ENCODE peak calls at places on chromosomes 5 and 9, in seven cellular contexts. B is GM23338, I is GM12878, X is K562, Z is HL-60, S is A549, F is Panc1. N is an unnamed sample.

GRCh38 chr5:179271821-179272325 is 73.4 kb downstream of the ADAMTS2 start:
- DNase-seq in F (no peak), B (no peak), S (no peak), Z (no peak), X (no peak), I (no peak), N (no peak)

GRCh38 chr9:127912882-127913281 is 4.0 kb downstream of the ST6GALNAC4 start:
- DNase-seq in S (no peak), B (no peak), I (no peak), X (no peak), Z (no peak), F (no peak), N (no peak)

GRCh38 chr9:123326662-123327093 is 29.3 kb upstream of the CRB2 start:
- DNase-seq in X (peak; percentile 40), B (peak; percentile 37), F (no peak), I (no peak), Z (no peak), S (no peak), N (no peak)

GRCh38 chr9:98045234-98046160 is 11.0 kb upstream of the NANS start:
- DNase-seq in I (peak; percentile 84), B (no peak), Z (peak; percentile 80), F (no peak), S (no peak), X (peak; percentile 52), N (peak; percentile 87)

GRCh38 chr5:1152771-1153282 is 41.0 kb upstream of the SLC12A7 start:
- DNase-seq in S (no peak), X (no peak), B (no peak), Z (no peak), I (no peak), F (no peak), N (no peak)

GRCh38 chr5:99586878-99587277 is 658.1 kb upstream of the CHD1 start:
- DNase-seq in Z (no peak), I (no peak), B (no peak), F (no peak), X (no peak), S (no peak), N (no peak)

GRCh38 chr9:109401169-109401989 is 80.5 kb upstream of the EPB41L4B start:
- DNase-seq in I (no peak), S (peak; percentile 67), B (peak; percentile 95), Z (peak; percentile 8), F (peak; percentile 24), X (peak; percentile 78), N (peak; percentile 49)

GRCh38 chr5:114447084-114447773 is 85.4 kb downstream of the KCNN2 start:
- DNase-seq in S (peak; percentile 6), F (no peak), Z (no peak), X (peak; percentile 10), I (no peak), B (peak; percentile 72), N (no peak)

GRCh38 chr5:96821260-96821916 is 13.6 kb upstream of the ERAP1 start:
- DNase-seq in S (no peak), Z (no peak), X (no peak), B (peak; percentile 52), I (no peak), F (no peak), N (no peak)

GRCh38 chr9:4116091-4116581 is 183.7 kb downstream of the GLIS3 start:
- DNase-seq in Z (no peak), B (no peak), X (no peak), F (no peak), I (no peak), S (no peak), N (no peak)

GRCh38 chr9:36189978-36190377 is 743 bp upstream of the CLTA start:
- DNase-seq in X (no peak), F (no peak), I (no peak), Z (no peak), S (peak; percentile 28), B (peak; percentile 53), N (no peak)

GRCh38 chr5:113552137-113552536 is 38.6 kb downstream of the YTHDC2 start:
- DNase-seq in F (no peak), B (no peak), Z (no peak), S (no peak), I (no peak), X (no peak), N (no peak)

GRCh38 chr9:22060831-22061383 is 51.8 kb upstream of the CDKN2B start:
- DNase-seq in I (no peak), S (no peak), B (no peak), F (no peak), X (no peak), Z (no peak), N (no peak)

GRCh38 chr5:109347252-109347888 is 62.4 kb downstream of the PJA2 start:
- DNase-seq in B (no peak), S (no peak), I (no peak), F (no peak), Z (no peak), X (no peak), N (no peak)

GRCh38 chr5:150779397-150780179 is 1.0 kb downstream of the SMIM3 start:
- DNase-seq in B (no peak), F (no peak), Z (no peak), S (no peak), X (no peak), I (no peak), N (no peak)
- H3K4me3 ChIP-seq in B (peak overlapping the region; percentile 78), F (peak overlapping the region; percentile 87), Z (peak overlapping the region; percentile 93), S (peak overlapping the region; percentile 81), X (peak overlapping the region; percentile 72), I (peak overlapping the region; percentile 77), N (peak overlapping the region; percentile 85)

GRCh38 chr9:108212179-108212578 is 643.6 kb downstream of the ACTL7B start:
- DNase-seq in Z (no peak), S (no peak), B (peak; percentile 27), F (no peak), X (no peak), I (no peak), N (no peak)

GRCh38 chr9:108205276-108205675 is 650.5 kb downstream of the ACTL7B start:
- DNase-seq in I (no peak), F (no peak), X (no peak), B (no peak), Z (no peak), S (no peak), N (no peak)

GRCh38 chr9:108209132-108209700 is 646.6 kb downstream of the ACTL7B start:
- DNase-seq in B (no peak), Z (no peak), F (no peak), S (no peak), I (no peak), X (no peak), N (no peak)

GRCh38 chr9:108211576-108211975 is 644.2 kb downstream of the ACTL7B start:
- DNase-seq in B (no peak), I (no peak), S (no peak), X (no peak), F (no peak), Z (no peak), N (no peak)

DNA sequence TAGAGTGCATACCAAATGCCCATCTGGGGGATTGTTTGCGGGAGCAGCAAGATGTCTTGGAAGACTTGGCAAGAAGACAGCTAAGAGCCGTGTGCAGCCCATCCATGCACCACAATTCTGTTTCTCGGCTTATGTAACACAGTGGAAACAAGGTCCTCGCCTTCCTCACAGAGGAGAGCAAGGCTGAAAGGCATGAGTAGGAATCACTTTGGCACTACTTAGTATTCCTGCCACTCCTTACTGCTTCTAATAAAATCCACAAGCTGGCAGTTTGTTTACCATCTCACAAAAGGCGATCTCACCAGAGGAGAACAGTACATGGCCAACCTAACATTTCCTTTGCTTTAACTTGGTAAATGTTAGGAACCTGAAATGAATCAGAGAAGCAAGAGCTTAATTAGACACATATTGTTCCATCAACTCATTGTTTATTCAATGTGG is 648.2 kb downstream of the ACTL7B start:
- DNase-seq in Z (no peak), F (no peak), X (no peak), B (no peak), S (no peak), I (no peak), N (no peak)
- TF ChIP-seq REST in Z (no peak), F (no peak), X (no peak), B (no peak), S (no peak), I (no peak), N (no peak)

GRCh38 chr9:111065414-111065813 is 27.1 kb upstream of the LPAR1 start:
- DNase-seq in F (no peak), X (no peak), Z (no peak), S (no peak), I (no peak), B (no peak), N (no peak)

GRCh38 chr9:111068816-111069215 is 30.5 kb upstream of the LPAR1 start:
- DNase-seq in I (no peak), S (no peak), F (no peak), Z (peak; percentile 52), B (no peak), X (no peak), N (no peak)

GRCh38 chr9:111066427-111066826 is 28.2 kb upstream of the LPAR1 start:
- DNase-seq in F (no peak), Z (no peak), I (no peak), S (no peak), X (no peak), B (no peak), N (no peak)

GRCh38 chr9:111069233-111069632 is 31.0 kb upstream of the LPAR1 start:
- DNase-seq in S (no peak), Z (no peak), I (no peak), X (no peak), F (no peak), B (no peak), N (no peak)

DNA sequence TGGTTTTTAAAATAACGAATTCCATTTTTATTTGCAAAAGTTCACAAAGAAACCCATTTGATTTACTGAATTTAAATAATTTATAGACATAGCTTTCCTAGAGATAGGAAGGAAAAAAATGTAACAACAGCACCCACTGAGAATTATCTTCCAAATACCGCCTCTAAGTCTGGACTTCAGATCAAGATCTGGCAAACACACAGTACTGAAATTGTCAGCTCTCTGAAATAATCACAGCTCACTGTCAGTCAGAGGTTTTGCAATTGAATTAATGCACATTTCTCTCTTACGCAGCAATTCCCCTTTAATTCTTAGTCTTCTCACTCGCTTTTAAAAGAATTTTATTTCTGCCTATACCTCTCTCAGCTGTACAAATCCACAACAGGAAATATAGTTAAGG is 29.2 kb upstream of the LPAR1 start:
- DNase-seq in B (no peak), Z (no peak), X (no peak), S (no peak), I (no peak), F (no peak), N (no peak)
- H3K4me3 ChIP-seq in B (no peak overlapping the region), Z (no peak overlapping the region), X (no peak overlapping the region), S (no peak overlapping the region), I (no peak overlapping the region), F (no peak overlapping the region), N (no peak overlapping the region)

GRCh38 chr5:10632110-10632903 is 68.4 kb downstream of the ANKRD33B start:
- DNase-seq in I (peak; percentile 92), Z (peak; percentile 96), F (no peak), B (no peak), X (no peak), S (no peak), N (peak; percentile 34)

GRCh38 chr5:10634562-10634961 is 70.7 kb downstream of the ANKRD33B start:
- DNase-seq in F (no peak), X (no peak), S (no peak), B (no peak), Z (no peak), I (no peak), N (no peak)

GRCh38 chr5:10631597-10631996 is 67.7 kb downstream of the ANKRD33B start:
- DNase-seq in Z (peak; percentile 41), I (no peak), F (no peak), B (no peak), X (no peak), S (no peak), N (no peak)

GRCh38 chr5:10634056-10634455 is 70.2 kb downstream of the ANKRD33B start:
- DNase-seq in B (no peak), S (no peak), I (no peak), Z (no peak), F (no peak), X (no peak), N (no peak)

GRCh38 chr5:10633271-10634049 is 69.6 kb downstream of the ANKRD33B start:
- DNase-seq in F (no peak), I (no peak), S (no peak), B (no peak), Z (no peak), X (no peak), N (no peak)
- TF ChIP-seq REST in F (no peak), I (no peak), S (no peak), B (no peak), Z (no peak), X (no peak), N (no peak)